ENCODE peak calls at places on chromosomes 5 and 9, in five cellular contexts. O is stimulated activated CD4-positive, alpha-beta T cell treated with anti-CD3 and anti-CD28 coated beads, Interleukin-4, amount 100 ng/mL, for 4 hours; E is KBM-7; I is stimulated activated naive CD8-positive, alpha-beta T cell treated with anti-CD3 and anti-CD28 coated beads, Interleukin-15, Interleukin-2, amounts not matched to agents 100 U/mL and 50 U/mL, for 24 hours; G is NCI-H1092. W is an unnamed sample.

GRCh38 chr9:4987996-4988421 is 2.9 kb downstream of the JAK2 start:
- DNase-seq in O (no peak), I (peak), E (peak), G (peak), W (peak)

GRCh38 chr5:55708732-55709131 is 3.4 kb downstream of the SLC38A9 start:
- DNase-seq in E (no peak), O (no peak), I (no peak), G (no peak), W (no peak)

GRCh38 chr9:136202449-136203405 is 2.2 kb downstream of the LHX3 start:
- DNase-seq in O (no peak), E (no peak), I (no peak), G (no peak), W (no peak)

GRCh38 chr9:36597412-36598178 is 24.9 kb downstream of the MELK start:
- DNase-seq in O (no peak), E (peak), I (no peak), G (no peak), W (no peak)

GRCh38 chr9:115296831-115297565 is 179.0 kb upstream of the TNC start:
- DNase-seq in I (no peak), O (no peak), G (no peak), E (no peak), W (no peak)

GRCh38 chr9:4011062-4011461 is 288.8 kb downstream of the GLIS3 start:
- DNase-seq in O (no peak), I (no peak), E (no peak), G (no peak), W (no peak)

GRCh38 chr9:104911029-104911607 is 16.8 kb downstream of the ABCA1 start:
- DNase-seq in O (no peak), E (no peak), G (no peak), I (no peak), W (no peak)

GRCh38 chr9:31355965-31356364 is 1028.5 kb upstream of the ACO1 start:
- DNase-seq in O (no peak), I (no peak), E (no peak), G (no peak), W (peak)

GRCh38 chr5:90113108-90113507 is 296.4 kb downstream of the CETN3 start:
- DNase-seq in G (no peak), O (no peak), I (no peak), E (no peak), W (no peak)

GRCh38 chr5:149153751-149154610 is 12.7 kb downstream of the ABLIM3 start:
- DNase-seq in G (no peak), E (no peak), I (no peak), O (no peak), W (no peak)

GRCh38 chr5:97726106-97726505 is 543.1 kb upstream of the RIOK2 start:
- DNase-seq in I (no peak), E (no peak), G (no peak), O (no peak), W (no peak)

W was measured in NCI-H2029 treated with DMSO at 0.1 percent for 48 hours.